ENCODE peak calls at places on chromosomes 6 and 20, in seven cellular contexts. M is transverse colon; V is CD8-positive, alpha-beta memory T cell; D is ascending aorta; F is cardiac muscle cell; H is iPS DF 6.9; S is colonic mucosa. T is an unnamed sample. For H3K27me3 and H3K4me1, the result is how much of the 10 kb centered on the place peaks cover.

GRCh38 chr6:68728124-68728523 is 93.0 kb downstream of the ADGRB3 start:
- DNase-seq in D (no peak), M (no peak), S (no peak), V (no peak), H (no peak), F (peak), T (no peak)

GRCh38 chr6:168935628-168936010 is 318.0 kb downstream of the THBS2 start:
- DNase-seq in D (no peak), H (no peak), M (no peak), S (no peak), F (no peak), V (no peak), T (no peak)

GRCh38 chr6:112640895-112641294 is 293.8 kb downstream of the RFPL4B start:
- DNase-seq in F (no peak), H (no peak), V (no peak), M (no peak), S (no peak), D (no peak), T (no peak)

GRCh38 chr20:57807418-57808265 is 97.8 kb upstream of the PMEPA1 start:
- DNase-seq in F (no peak), V (no peak), D (no peak), S (no peak), H (no peak), M (no peak), T (no peak)

GRCh38 chr6:40074292-40075050 is 140.2 kb upstream of the MOCS1 start:
- DNase-seq in V (no peak), F (no peak), S (no peak), D (no peak), M (no peak), H (no peak), T (peak)

GRCh38 chr20:5696011-5696559 is 54.1 kb upstream of the SHLD1 start:
- DNase-seq in S (no peak), H (no peak), V (no peak), M (no peak), F (peak), D (no peak), T (no peak)

GRCh38 chr20:48766205-48766604 is 61.6 kb downstream of the PREX1 start:
- DNase-seq in D (no peak), V (peak), M (no peak), S (no peak), F (no peak), H (no peak), T (no peak)

GRCh38 chr6:75206338-75207210 is 721 bp upstream of the COL12A1 start:
- DNase-seq in F (peak), S (no peak), H (no peak), M (no peak), D (peak), V (no peak), T (no peak)

GRCh38 chr20:36175016-36175415 is 20.5 kb downstream of the EPB41L1 start:
- DNase-seq in D (no peak), H (no peak), M (no peak), V (no peak), S (no peak), F (no peak), T (no peak)

GRCh38 chr6:117955684-117956083 is 48.6 kb downstream of the SLC35F1 start:
- DNase-seq in H (no peak), V (no peak), M (no peak), F (no peak), D (no peak), S (no peak), T (no peak)

GRCh38 chr20:23244207-23244915 is 106.2 kb upstream of the NXT1 start:
- DNase-seq in M (no peak), V (no peak), S (no peak), F (peak), D (no peak), H (no peak), T (no peak)

GRCh38 chr6:12516070-12516469 is 200.5 kb upstream of the PHACTR1 start:
- DNase-seq in D (no peak), V (no peak), H (no peak), S (peak), F (peak), M (peak), T (peak)

GRCh38 chr20:58743076-58743566 is 50.5 kb downstream of the NPEPL1 start:
- DNase-seq in F (no peak), M (no peak), D (no peak), S (peak), V (no peak), H (no peak), T (no peak)

GRCh38 chr6:5199203-5200101 is 61.3 kb downstream of the LYRM4 start:
- DNase-seq in S (no peak), F (no peak), H (no peak), M (no peak), V (no peak), D (no peak), T (no peak)

GRCh38 chr6:148973809-148974208 is 227.0 kb downstream of the UST start:
- DNase-seq in S (no peak), H (no peak), D (no peak), M (no peak), V (no peak), F (peak), T (peak)

GRCh38 chr6:167268683-167269280 is 22.3 kb upstream of the UNC93A start:
- DNase-seq in M (no peak), D (no peak), V (no peak), F (no peak), S (no peak), H (no peak), T (no peak)

GRCh38 chr20:44598413-44599290 is 16.3 kb downstream of the PKIG start:
- DNase-seq in V (no peak), H (no peak), S (no peak), M (no peak), D (no peak), F (peak), T (no peak)

GRCh38 chr6:92559611-92560010 is 859.7 kb downstream of the EPHA7 start:
- DNase-seq in V (no peak), H (no peak), D (no peak), M (no peak), F (no peak), S (no peak), T (no peak)

GRCh38 chr20:63745424-63745805 is 5.8 kb downstream of the SLC2A4RG start:
- DNase-seq in F (no peak), M (no peak), D (no peak), V (no peak), S (no peak), H (no peak), T (no peak)

GRCh38 chr20:18404172-18404571 is 62.7 kb downstream of the DZANK1 start:
- DNase-seq in M (no peak), D (no peak), H (no peak), F (no peak), V (no peak), S (no peak), T (no peak)

GRCh38 chr6:108677357-108677756 is 116.6 kb downstream of the FOXO3 start:
- DNase-seq in V (no peak), D (no peak), S (no peak), F (no peak), H (no peak), M (no peak), T (no peak)

GRCh38 chr6:88105741-88106340 is 58.2 kb downstream of the SPACA1 start:
- DNase-seq in D (no peak), S (no peak), H (no peak), F (no peak), M (no peak), V (no peak), T (no peak)

GRCh38 chr20:6123650-6124014 is 802 bp upstream of the FERMT1 start:
- DNase-seq in F (no peak), V (no peak), M (no peak), S (no peak), D (no peak), H (no peak), T (no peak)

GRCh38 chr20:11849976-11850670 is 67.6 kb upstream of the BTBD3 start:
- DNase-seq in V (no peak), M (no peak), F (peak), S (no peak), H (no peak), D (no peak), T (no peak)

GRCh38 chr6:30719356-30719755 is 796 bp upstream of the TUBB start:
- DNase-seq in M (no peak), H (no peak), D (no peak), S (no peak), V (no peak), F (no peak), T (no peak)

GRCh38 chr6:167150815-167151557 is 6.8 kb downstream of the GPR31 start:
- DNase-seq in V (no peak), D (no peak), S (no peak), F (no peak), H (peak), M (no peak), T (no peak)

GRCh38 chr6:134517145-134517658 is 199.3 kb upstream of the SGK1 start:
- DNase-seq in F (peak), V (no peak), D (peak), H (peak), M (no peak), S (no peak), T (peak)

GRCh38 chr20:32441638-32442037 is 83.5 kb downstream of the ASXL1 start:
- DNase-seq in V (no peak), F (no peak), M (no peak), D (no peak), S (no peak), H (no peak), T (no peak)

GRCh38 chr20:62550087-62550565 is 74.3 kb upstream of the GATA5 start:
- DNase-seq in D (no peak), H (no peak), V (no peak), S (no peak), F (no peak), M (no peak), T (no peak)
- H3K27me3 ChIP-seq in D (under half), H (under half), V (under half), S (under half), F (under half), M (half or more), T (under half)

DNA sequence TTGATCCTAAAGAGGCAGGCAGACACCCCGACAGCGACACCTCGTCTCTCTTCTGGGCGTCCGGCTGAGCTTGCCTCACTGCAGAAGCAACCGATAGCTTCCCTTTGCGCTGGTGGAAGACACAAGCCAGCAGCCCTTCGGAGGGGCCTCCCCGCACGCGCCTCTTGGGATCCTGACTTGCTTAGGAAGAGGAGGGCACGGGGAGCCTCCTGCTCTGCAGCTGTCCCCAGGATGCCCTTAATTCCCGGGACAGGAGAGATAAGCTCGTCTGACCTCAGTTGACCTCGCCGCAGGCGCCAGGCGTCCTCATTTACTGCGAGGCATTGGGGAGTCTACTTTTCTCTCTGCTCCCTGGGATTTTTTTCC is 94.0 kb downstream of the CD83 start:
- DNase-seq in H (peak), V (peak), S (peak), D (peak), M (peak), F (peak), T (peak)
- H3K4me1 ChIP-seq in H (under half), V (under half), S (under half), D (under half), M (under half), F (under half), T (under half)

DNA sequence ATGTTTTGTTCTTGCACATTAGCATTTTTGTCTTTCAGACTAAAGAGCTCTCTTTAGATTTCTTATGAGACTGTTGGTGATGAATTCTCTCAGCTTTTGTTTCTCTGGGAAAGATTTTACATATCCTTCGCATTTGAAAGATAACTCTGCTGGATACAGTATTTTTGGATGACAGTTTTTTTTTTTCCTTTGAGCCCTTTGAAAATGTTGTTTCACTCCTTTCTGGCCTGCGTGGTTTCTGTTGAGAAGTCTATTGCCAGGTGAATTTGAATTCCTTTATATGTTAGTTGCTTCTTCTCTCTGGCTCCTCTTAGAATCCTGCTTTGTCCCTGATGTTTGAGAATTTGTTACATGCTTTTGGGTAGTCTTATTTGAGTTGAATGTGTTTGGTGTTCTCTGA is 22.2 kb upstream of the KIAA1586 start:
- DNase-seq in F (no peak), H (peak), V (no peak), D (no peak), M (no peak), S (no peak), T (no peak)
- H3K4me3 ChIP-seq in F (no peak), H (no peak), V (no peak), D (no peak), M (no peak), S (no peak), T (no peak)

GRCh38 chr20:25087186-25087929 is 5.4 kb upstream of the VSX1 start:
- DNase-seq in S (no peak), V (no peak), D (no peak), F (no peak), H (no peak), M (no peak), T (no peak)

GRCh38 chr20:25089662-25090061 is 7.7 kb upstream of the VSX1 start:
- DNase-seq in V (no peak), S (no peak), F (no peak), M (no peak), D (no peak), H (no peak), T (no peak)

GRCh38 chr20:25090492-25091429 is 8.8 kb upstream of the VSX1 start:
- DNase-seq in D (no peak), V (peak), H (no peak), M (peak), S (peak), F (no peak), T (peak)

GRCh38 chr20:25088267-25088666 is 6.3 kb upstream of the VSX1 start:
- DNase-seq in V (no peak), M (no peak), S (no peak), F (no peak), H (no peak), D (no peak), T (no peak)

DNA sequence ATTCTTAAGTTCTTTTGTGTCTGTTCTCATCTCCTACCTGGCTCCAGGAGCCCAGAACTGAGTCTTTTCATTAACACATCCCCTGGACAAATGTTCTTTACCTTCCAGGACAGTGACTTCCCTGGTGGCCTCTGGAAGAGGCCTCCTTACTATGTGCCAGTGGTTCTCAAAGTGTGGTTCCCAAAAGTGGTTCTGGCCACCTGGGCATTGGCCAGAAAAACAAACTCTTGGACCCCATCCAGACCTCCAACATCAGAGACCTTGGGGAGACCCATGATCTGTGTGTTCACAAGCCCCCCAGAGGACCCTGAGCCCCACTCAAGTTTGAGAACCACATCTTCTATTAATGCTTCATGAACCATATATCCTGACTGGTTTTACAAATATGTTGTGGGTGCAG is 7.2 kb upstream of the VSX1 start:
- DNase-seq in H (no peak), S (no peak), M (no peak), F (no peak), D (no peak), V (no peak), T (no peak)
- H3K27me3 ChIP-seq in H (under half), S (under half), M (under half), F (half or more), D (under half), V (under half), T (under half)

GRCh38 chr20:53738945-53739798 is 145.5 kb upstream of the ZNF217 start:
- DNase-seq in D (no peak), V (no peak), F (no peak), H (no peak), M (no peak), S (no peak), T (peak)
- H3K4me1 ChIP-seq in D (under half), V (under half), F (half or more), H (under half), M (under half), S (under half), T (under half)

GRCh38 chr6:25034477-25034876 is 98.7 kb upstream of the RIPOR2 start:
- DNase-seq in V (no peak), D (no peak), S (no peak), M (no peak), H (no peak), F (no peak), T (no peak)

GRCh38 chr6:25038300-25038699 is 102.5 kb upstream of the RIPOR2 start:
- DNase-seq in F (no peak), S (no peak), H (no peak), M (no peak), D (no peak), V (no peak), T (no peak)

GRCh38 chr6:25032964-25033363 is 97.2 kb upstream of the RIPOR2 start:
- DNase-seq in V (no peak), M (no peak), F (no peak), H (no peak), D (no peak), S (no peak), T (no peak)

GRCh38 chr6:25036461-25036860 is 100.7 kb upstream of the RIPOR2 start:
- DNase-seq in D (no peak), M (no peak), F (no peak), V (no peak), S (no peak), H (no peak), T (no peak)

GRCh38 chr6:25035451-25036435 is 100.0 kb upstream of the RIPOR2 start:
- DNase-seq in V (no peak), H (no peak), M (no peak), S (no peak), D (no peak), F (no peak), T (no peak)
- H3K4me3 ChIP-seq in V (peak), H (no peak), M (no peak), S (no peak), D (no peak), F (no peak), T (no peak)

DNA sequence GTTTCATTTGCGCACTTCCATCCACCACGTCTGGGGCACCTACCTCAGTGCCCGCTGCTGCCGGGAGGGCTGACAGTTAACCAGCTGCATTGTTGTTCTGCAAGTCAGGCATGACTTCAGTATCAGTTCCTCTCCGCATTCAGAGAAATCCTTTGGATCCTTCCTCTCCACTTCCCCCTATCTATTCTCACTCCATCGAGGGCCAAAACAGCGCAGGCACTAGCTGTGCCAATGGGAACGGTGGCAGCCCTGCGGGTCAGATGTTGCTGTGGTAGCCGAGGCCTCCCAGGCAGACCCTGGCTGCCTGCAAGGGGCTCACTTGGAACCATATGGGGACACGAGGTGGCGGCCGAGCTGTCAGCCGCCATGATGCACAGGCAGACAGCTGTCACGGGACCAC is 64.2 kb upstream of the INSM1 start:
- DNase-seq in M (no peak), S (no peak), V (no peak), D (no peak), H (no peak), F (no peak), T (no peak)
- H3K27me3 ChIP-seq in M (under half), S (under half), V (under half), D (under half), H (under half), F (under half), T (under half)

GRCh38 chr6:33207569-33208088 is 671 bp upstream of the RING1 start:
- DNase-seq in V (no peak), H (no peak), S (peak), D (peak), F (peak), M (peak), T (peak)

GRCh38 chr6:33206864-33207568 is 1.3 kb upstream of the RING1 start:
- DNase-seq in M (no peak), V (no peak), F (no peak), H (no peak), S (no peak), D (peak), T (no peak)

GRCh38 chr6:33204415-33205171 is at the start of gene HSD17B8:
- DNase-seq in F (peak), M (peak), D (peak), V (peak), S (peak), H (peak), T (peak)

GRCh38 chr6:33205172-33206026 is 944 bp downstream of the HSD17B8 start:
- DNase-seq in H (no peak), S (no peak), V (peak), F (no peak), D (peak), M (no peak), T (peak)

DNA sequence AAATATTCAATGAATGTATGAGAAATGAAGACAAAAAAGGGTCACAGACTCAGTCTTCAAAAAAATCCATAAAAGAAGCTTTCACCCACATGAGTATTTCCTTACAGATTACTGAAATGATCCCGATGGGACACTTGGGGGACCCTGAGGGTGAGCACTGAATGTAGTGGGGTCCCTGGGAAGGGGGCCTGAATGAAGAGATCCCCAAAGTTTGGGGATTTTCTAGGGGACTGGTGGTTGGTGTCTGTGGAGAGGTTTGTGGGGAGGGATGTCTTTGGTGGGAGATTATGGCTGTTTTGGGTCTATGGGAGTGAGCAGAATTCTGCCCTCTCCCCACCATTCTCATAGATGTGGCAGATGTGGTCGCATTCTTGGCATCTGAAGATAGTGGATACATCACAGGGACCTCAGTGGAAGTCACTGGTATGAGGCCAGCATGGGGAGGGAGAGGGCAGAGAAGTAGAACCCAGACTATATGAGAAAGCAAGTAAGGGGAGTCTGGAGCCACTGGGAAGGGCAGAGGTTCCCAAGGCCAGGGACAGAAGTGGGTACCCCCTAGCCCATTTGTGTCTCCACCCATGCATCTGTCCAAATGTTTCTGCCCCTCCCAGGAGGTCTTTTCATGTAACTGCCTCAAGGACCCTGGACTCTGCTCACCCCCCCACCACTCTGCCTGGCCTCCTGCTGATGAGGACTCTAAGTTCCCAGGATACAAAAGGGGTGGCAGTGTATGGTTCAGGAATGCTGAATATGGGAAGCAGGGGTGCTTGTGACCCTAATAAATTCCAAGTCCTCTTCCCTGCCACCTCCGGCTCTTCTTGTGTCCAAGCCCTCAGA is 1.8 kb downstream of the HSD17B8 start:
- DNase-seq in S (no peak), D (peak), V (no peak), M (no peak), H (no peak), F (no peak), T (no peak)
- H3K4me1 ChIP-seq in S (under half), D (under half), V (half or more), M (under half), H (under half), F (under half), T (under half)

GRCh38 chr20:52103911-52104545 is 87.6 kb downstream of the ZFP64 start:
- DNase-seq in D (no peak), M (no peak), F (peak), V (peak), H (no peak), S (no peak), T (no peak)
- H3K4me3 ChIP-seq in D (peak), M (peak), F (peak), V (peak), H (peak), S (peak), T (no peak)